ENCODE peak calls at places on chromosomes 1 and 21, in six cellular contexts. One of them, this sample, is unnamed.

GRCh38 chr21:45460611-45461368 is 55.8 kb downstream of the COL18A1 start:
- DNase-seq in body of pancreas: no peak
- DNase-seq in prostate gland: no peak
- DNase-seq in testis: no peak
- DNase-seq in lower lobe of right lung: no peak
- DNase-seq in left lung: no peak
- DNase-seq in this sample: no peak

GRCh38 chr1:54857741-54858665 is 29.0 kb downstream of the DHCR24 start:
- DNase-seq in body of pancreas: no peak
- DNase-seq in prostate gland: no peak
- DNase-seq in testis: peak
- DNase-seq in lower lobe of right lung: no peak
- DNase-seq in left lung: no peak
- DNase-seq in this sample: no peak

GRCh38 chr1:232793944-232794343 is 11.3 kb upstream of the MAP10 start:
- DNase-seq in body of pancreas: peak
- DNase-seq in prostate gland: peak
- DNase-seq in testis: no peak
- DNase-seq in lower lobe of right lung: no peak
- DNase-seq in left lung: no peak
- DNase-seq in this sample: no peak

GRCh38 chr21:35831791-35832190 is 228.5 kb downstream of the SETD4 start:
- DNase-seq in body of pancreas: no peak
- DNase-seq in prostate gland: no peak
- DNase-seq in testis: no peak
- DNase-seq in lower lobe of right lung: no peak
- DNase-seq in left lung: no peak
- DNase-seq in this sample: no peak

GRCh38 chr1:15345711-15346355 is 63.9 kb upstream of the EFHD2 start:
- DNase-seq in body of pancreas: no peak
- DNase-seq in prostate gland: no peak
- DNase-seq in testis: peak
- DNase-seq in lower lobe of right lung: peak
- DNase-seq in left lung: peak
- DNase-seq in this sample: no peak

GRCh38 chr1:190084552-190084951 is 393.1 kb downstream of the BRINP3 start:
- DNase-seq in body of pancreas: no peak
- DNase-seq in prostate gland: no peak
- DNase-seq in testis: peak
- DNase-seq in lower lobe of right lung: no peak
- DNase-seq in left lung: no peak
- DNase-seq in this sample: no peak

GRCh38 chr1:15836772-15837669 is 10.5 kb upstream of the SPEN start:
- DNase-seq in body of pancreas: no peak
- DNase-seq in prostate gland: no peak
- DNase-seq in testis: peak
- DNase-seq in lower lobe of right lung: peak
- DNase-seq in left lung: peak
- DNase-seq in this sample: no peak

GRCh38 chr1:56574794-56575193 is 4.6 kb downstream of the PLPP3 start:
- DNase-seq in body of pancreas: no peak
- DNase-seq in prostate gland: no peak
- DNase-seq in testis: no peak
- DNase-seq in lower lobe of right lung: no peak
- DNase-seq in left lung: no peak
- DNase-seq in this sample: no peak

GRCh38 chr1:20792177-20792576 is 5.1 kb upstream of the HP1BP3 start:
- DNase-seq in body of pancreas: no peak
- DNase-seq in prostate gland: no peak
- DNase-seq in testis: peak
- DNase-seq in lower lobe of right lung: no peak
- DNase-seq in left lung: no peak
- DNase-seq in this sample: no peak

GRCh38 chr1:65793359-65793732 is 651 bp downstream of the PDE4B start:
- DNase-seq in body of pancreas: no peak
- DNase-seq in prostate gland: no peak
- DNase-seq in testis: no peak
- DNase-seq in lower lobe of right lung: no peak
- DNase-seq in left lung: no peak
- DNase-seq in this sample: no peak

GRCh38 chr1:118159578-118159977 is 25.4 kb downstream of the SPAG17 start:
- DNase-seq in body of pancreas: no peak
- DNase-seq in prostate gland: no peak
- DNase-seq in testis: no peak
- DNase-seq in lower lobe of right lung: no peak
- DNase-seq in left lung: no peak
- DNase-seq in this sample: no peak

GRCh38 chr1:85109475-85109874 is 61.2 kb upstream of the MCOLN3 start:
- DNase-seq in body of pancreas: peak
- DNase-seq in prostate gland: peak
- DNase-seq in testis: peak
- DNase-seq in lower lobe of right lung: peak
- DNase-seq in left lung: peak
- DNase-seq in this sample: peak

GRCh38 chr1:16019580-16020277 is 1.9 kb upstream of the HSPB7 start:
- DNase-seq in body of pancreas: no peak
- DNase-seq in prostate gland: no peak
- DNase-seq in testis: no peak
- DNase-seq in lower lobe of right lung: no peak
- DNase-seq in left lung: no peak
- DNase-seq in this sample: no peak

GRCh38 chr1:43227138-43227836 is 42.5 kb upstream of the TMEM125 start:
- DNase-seq in body of pancreas: peak
- DNase-seq in prostate gland: peak
- DNase-seq in testis: peak
- DNase-seq in lower lobe of right lung: peak
- DNase-seq in left lung: peak
- DNase-seq in this sample: peak

GRCh38 chr1:153543738-153544135 is 1.9 kb downstream of the S100A4 start:
- DNase-seq in body of pancreas: no peak
- DNase-seq in prostate gland: no peak
- DNase-seq in testis: no peak
- DNase-seq in lower lobe of right lung: no peak
- DNase-seq in left lung: no peak
- DNase-seq in this sample: no peak
- H3K27ac ChIP-seq in body of pancreas: no peak
- H3K27ac ChIP-seq in prostate gland: no peak
- H3K27ac ChIP-seq in testis: no peak
- H3K27ac ChIP-seq in lower lobe of right lung: no peak
- H3K27ac ChIP-seq in left lung: peak
- H3K27ac ChIP-seq in this sample: no peak

GRCh38 chr21:28776251-28776650 is 216.4 kb downstream of the LTN1 start:
- DNase-seq in body of pancreas: no peak
- DNase-seq in prostate gland: no peak
- DNase-seq in testis: no peak
- DNase-seq in lower lobe of right lung: no peak
- DNase-seq in left lung: no peak
- DNase-seq in this sample: no peak

GRCh38 chr21:28779914-28780313 is 212.8 kb downstream of the LTN1 start:
- DNase-seq in body of pancreas: no peak
- DNase-seq in prostate gland: no peak
- DNase-seq in testis: no peak
- DNase-seq in lower lobe of right lung: no peak
- DNase-seq in left lung: no peak
- DNase-seq in this sample: no peak

GRCh38 chr21:28783641-28784185 is 209.0 kb downstream of the LTN1 start:
- DNase-seq in body of pancreas: no peak
- DNase-seq in prostate gland: no peak
- DNase-seq in testis: no peak
- DNase-seq in lower lobe of right lung: peak
- DNase-seq in left lung: no peak
- DNase-seq in this sample: no peak

DNA sequence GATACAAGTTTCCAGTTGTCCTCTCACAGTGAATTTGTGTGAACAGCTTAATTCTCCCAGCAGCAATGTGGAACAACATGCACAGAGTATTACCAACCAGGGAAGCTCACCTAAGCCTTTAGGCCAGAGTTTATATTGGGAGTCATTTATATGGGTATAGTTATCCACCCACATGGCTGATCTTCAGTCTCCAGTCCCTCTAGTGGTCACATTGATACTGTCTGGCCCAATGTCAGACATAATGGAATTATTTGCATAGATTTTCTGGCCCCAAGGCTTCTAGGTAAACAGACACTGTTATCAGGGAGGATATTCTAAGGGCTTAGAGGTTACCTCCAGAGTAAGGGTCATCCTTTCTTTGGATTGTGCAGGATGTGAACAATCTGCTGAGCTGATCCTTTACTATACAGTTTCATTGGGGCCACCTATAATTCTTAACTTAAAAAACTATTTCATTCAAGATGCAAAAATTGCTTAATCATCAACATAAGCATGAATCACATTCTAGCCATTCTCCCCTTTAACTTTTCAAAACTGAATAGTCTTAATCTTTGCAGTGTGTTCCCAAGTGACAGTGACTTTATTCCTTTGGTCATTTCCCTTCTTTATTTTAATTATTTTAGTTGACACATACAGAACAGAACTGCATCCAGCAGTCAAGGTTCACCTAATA is 210.9 kb downstream of the LTN1 start:
- DNase-seq in body of pancreas: no peak
- DNase-seq in prostate gland: no peak
- DNase-seq in testis: no peak
- DNase-seq in lower lobe of right lung: no peak
- DNase-seq in left lung: no peak
- DNase-seq in this sample: no peak
- TF ChIP-seq CTCF in body of pancreas: no peak
- TF ChIP-seq CTCF in prostate gland: no peak
- TF ChIP-seq CTCF in testis: peak
- TF ChIP-seq CTCF in lower lobe of right lung: no peak
- TF ChIP-seq CTCF in left lung: peak
- TF ChIP-seq CTCF in this sample: no peak

GRCh38 chr21:32519945-32520884 is 65.1 kb downstream of the TCP10L start:
- DNase-seq in body of pancreas: no peak
- DNase-seq in prostate gland: no peak
- DNase-seq in testis: no peak
- DNase-seq in lower lobe of right lung: no peak
- DNase-seq in left lung: no peak
- DNase-seq in this sample: no peak

GRCh38 chr21:32521736-32522360 is 63.5 kb downstream of the TCP10L start:
- DNase-seq in body of pancreas: no peak
- DNase-seq in prostate gland: no peak
- DNase-seq in testis: no peak
- DNase-seq in lower lobe of right lung: no peak
- DNase-seq in left lung: no peak
- DNase-seq in this sample: no peak

GRCh38 chr21:32524010-32524719 is 61.2 kb downstream of the TCP10L start:
- DNase-seq in body of pancreas: no peak
- DNase-seq in prostate gland: no peak
- DNase-seq in testis: no peak
- DNase-seq in lower lobe of right lung: no peak
- DNase-seq in left lung: no peak
- DNase-seq in this sample: no peak

GRCh38 chr21:32523463-32523862 is 61.9 kb downstream of the TCP10L start:
- DNase-seq in body of pancreas: no peak
- DNase-seq in prostate gland: no peak
- DNase-seq in testis: no peak
- DNase-seq in lower lobe of right lung: no peak
- DNase-seq in left lung: no peak
- DNase-seq in this sample: no peak

DNA sequence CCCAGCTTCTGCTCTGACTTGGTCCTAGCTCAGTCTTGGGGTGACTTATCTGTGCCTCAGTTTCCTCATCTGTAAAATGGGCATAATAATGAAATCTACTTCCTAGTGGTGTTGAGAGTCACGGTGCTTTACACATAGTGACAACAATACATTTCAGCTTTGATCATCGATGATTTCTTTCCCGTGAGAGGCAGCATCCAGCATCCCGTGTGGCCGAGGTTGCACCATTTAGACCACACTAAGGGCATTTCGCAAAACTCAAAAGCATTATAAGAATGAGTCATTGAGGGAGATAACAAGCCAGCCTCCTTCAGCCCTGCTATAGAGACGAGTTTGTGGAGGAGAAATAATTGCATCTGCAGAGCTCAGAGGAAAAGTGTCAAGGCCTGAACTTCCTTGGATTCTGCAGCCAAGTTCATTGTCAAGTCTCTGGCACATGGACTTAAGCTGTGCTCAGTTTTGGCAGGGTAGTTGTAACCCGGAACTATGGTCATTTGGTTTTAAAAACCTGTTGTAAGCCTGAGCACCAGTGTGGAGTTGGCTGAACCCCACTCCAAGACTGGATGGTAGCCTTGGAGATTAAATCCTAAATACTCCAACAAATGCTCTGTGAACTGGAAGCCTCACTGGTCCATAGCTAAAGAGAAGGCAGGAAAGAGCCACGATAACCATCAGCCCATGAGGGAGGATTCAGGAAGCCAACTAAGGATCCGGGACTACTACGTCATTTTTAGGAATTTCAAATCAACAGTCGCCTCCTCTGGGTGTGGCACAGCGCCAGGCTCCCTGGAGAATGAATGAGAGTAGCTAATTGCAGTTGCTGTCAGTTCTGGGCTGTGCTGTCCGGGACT is 64.2 kb downstream of the TCP10L start:
- DNase-seq in body of pancreas: peak
- DNase-seq in prostate gland: peak
- DNase-seq in testis: peak
- DNase-seq in lower lobe of right lung: peak
- DNase-seq in left lung: peak
- DNase-seq in this sample: peak
- H3K27ac ChIP-seq in body of pancreas: peak
- H3K27ac ChIP-seq in prostate gland: peak
- H3K27ac ChIP-seq in testis: peak
- H3K27ac ChIP-seq in lower lobe of right lung: peak
- H3K27ac ChIP-seq in left lung: peak
- H3K27ac ChIP-seq in this sample: peak

GRCh38 chr1:38612956-38613355 is 246.6 kb downstream of the RRAGC start:
- DNase-seq in body of pancreas: no peak
- DNase-seq in prostate gland: no peak
- DNase-seq in testis: no peak
- DNase-seq in lower lobe of right lung: no peak
- DNase-seq in left lung: no peak
- DNase-seq in this sample: no peak

GRCh38 chr1:38616846-38617245 is 242.7 kb downstream of the RRAGC start:
- DNase-seq in body of pancreas: no peak
- DNase-seq in prostate gland: no peak
- DNase-seq in testis: no peak
- DNase-seq in lower lobe of right lung: no peak
- DNase-seq in left lung: no peak
- DNase-seq in this sample: no peak

GRCh38 chr1:38614861-38615260 is 244.7 kb downstream of the RRAGC start:
- DNase-seq in body of pancreas: no peak
- DNase-seq in prostate gland: no peak
- DNase-seq in testis: no peak
- DNase-seq in lower lobe of right lung: no peak
- DNase-seq in left lung: no peak
- DNase-seq in this sample: no peak

GRCh38 chr1:38613996-38614395 is 245.6 kb downstream of the RRAGC start:
- DNase-seq in body of pancreas: no peak
- DNase-seq in prostate gland: no peak
- DNase-seq in testis: no peak
- DNase-seq in lower lobe of right lung: no peak
- DNase-seq in left lung: no peak
- DNase-seq in this sample: no peak

DNA sequence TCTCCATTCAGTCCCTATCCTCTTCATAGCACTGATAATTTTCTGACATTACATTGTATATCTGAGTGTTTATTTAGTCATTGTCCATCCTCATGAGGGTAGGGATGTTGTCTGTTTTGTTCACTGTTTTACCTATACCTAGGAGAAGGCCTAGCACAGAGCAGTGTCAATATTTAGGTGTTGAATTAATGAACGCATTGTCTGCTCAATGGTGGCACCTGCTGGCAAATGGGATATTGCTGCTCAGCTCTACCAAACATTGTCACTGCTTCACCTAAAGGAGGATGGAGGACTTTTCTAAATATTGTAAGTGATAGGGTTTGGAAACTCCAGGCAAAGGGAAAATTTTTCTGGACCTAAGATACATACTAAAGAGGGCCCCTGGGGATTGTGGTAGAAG is 243.9 kb downstream of the RRAGC start:
- DNase-seq in body of pancreas: no peak
- DNase-seq in prostate gland: no peak
- DNase-seq in testis: no peak
- DNase-seq in lower lobe of right lung: no peak
- DNase-seq in left lung: no peak
- DNase-seq in this sample: no peak
- TF ChIP-seq CTCF in body of pancreas: no peak
- TF ChIP-seq CTCF in prostate gland: no peak
- TF ChIP-seq CTCF in testis: no peak
- TF ChIP-seq CTCF in lower lobe of right lung: no peak
- TF ChIP-seq CTCF in left lung: no peak
- TF ChIP-seq CTCF in this sample: no peak